ENCODE peak calls at places on chromosomes 5 and 9, in nine cellular contexts. One of them, this sample, is unnamed.

GRCh38 chr5:100644206-100644605 is 109.0 kb downstream of the FAM174A start:
- DNase-seq in HEK293T: no peak
- DNase-seq in stimulated activated CD4-positive, alpha-beta T cell treated with anti-CD3 and anti-CD28 coated beads, Interleukin-12 subunit alpha, Interleukin-12 subunit beta, amount 100 ng/mL, for 4 hours: no peak
- DNase-seq in activated naive CD4-positive, alpha-beta T cell treated with anti-CD3 and anti-CD28 coated beads, Interleukin-2, amount 50 U/mL, for 72 hours: no peak
- DNase-seq in amniotic stem cell: no peak
- DNase-seq in GM13977: no peak
- DNase-seq in T-helper 22 cell: no peak
- DNase-seq in AG04450: no peak
- DNase-seq in left ventricle myocardium inferior: no peak
- DNase-seq in this sample: no peak

GRCh38 chr9:130846487-130847305 is 11.6 kb downstream of the ABL1 start:
- DNase-seq in HEK293T: no peak
- DNase-seq in stimulated activated CD4-positive, alpha-beta T cell treated with anti-CD3 and anti-CD28 coated beads, Interleukin-12 subunit alpha, Interleukin-12 subunit beta, amount 100 ng/mL, for 4 hours: no peak
- DNase-seq in activated naive CD4-positive, alpha-beta T cell treated with anti-CD3 and anti-CD28 coated beads, Interleukin-2, amount 50 U/mL, for 72 hours: no peak
- DNase-seq in amniotic stem cell: peak; percentile 49
- DNase-seq in GM13977: no peak
- DNase-seq in T-helper 22 cell: no peak
- DNase-seq in AG04450: no peak
- DNase-seq in left ventricle myocardium inferior: peak; percentile 38
- DNase-seq in this sample: no peak

GRCh38 chr9:135796784-135797462 is 94.9 kb downstream of the KCNT1 start:
- DNase-seq in HEK293T: no peak
- DNase-seq in stimulated activated CD4-positive, alpha-beta T cell treated with anti-CD3 and anti-CD28 coated beads, Interleukin-12 subunit alpha, Interleukin-12 subunit beta, amount 100 ng/mL, for 4 hours: no peak
- DNase-seq in activated naive CD4-positive, alpha-beta T cell treated with anti-CD3 and anti-CD28 coated beads, Interleukin-2, amount 50 U/mL, for 72 hours: no peak
- DNase-seq in amniotic stem cell: no peak
- DNase-seq in GM13977: no peak
- DNase-seq in T-helper 22 cell: no peak
- DNase-seq in AG04450: no peak
- DNase-seq in left ventricle myocardium inferior: no peak
- DNase-seq in this sample: no peak

GRCh38 chr5:180618830-180619562 is 27.7 kb upstream of the SCGB3A1 start:
- DNase-seq in HEK293T: peak; percentile 93
- DNase-seq in stimulated activated CD4-positive, alpha-beta T cell treated with anti-CD3 and anti-CD28 coated beads, Interleukin-12 subunit alpha, Interleukin-12 subunit beta, amount 100 ng/mL, for 4 hours: peak; percentile 41
- DNase-seq in activated naive CD4-positive, alpha-beta T cell treated with anti-CD3 and anti-CD28 coated beads, Interleukin-2, amount 50 U/mL, for 72 hours: no peak
- DNase-seq in amniotic stem cell: no peak
- DNase-seq in GM13977: no peak
- DNase-seq in T-helper 22 cell: no peak
- DNase-seq in AG04450: no peak
- DNase-seq in left ventricle myocardium inferior: no peak
- DNase-seq in this sample: peak; percentile 73

GRCh38 chr5:117236941-117237340 is 662.3 kb upstream of the SEMA6A start:
- DNase-seq in HEK293T: no peak
- DNase-seq in stimulated activated CD4-positive, alpha-beta T cell treated with anti-CD3 and anti-CD28 coated beads, Interleukin-12 subunit alpha, Interleukin-12 subunit beta, amount 100 ng/mL, for 4 hours: no peak
- DNase-seq in activated naive CD4-positive, alpha-beta T cell treated with anti-CD3 and anti-CD28 coated beads, Interleukin-2, amount 50 U/mL, for 72 hours: no peak
- DNase-seq in amniotic stem cell: no peak
- DNase-seq in GM13977: no peak
- DNase-seq in T-helper 22 cell: no peak
- DNase-seq in AG04450: no peak
- DNase-seq in left ventricle myocardium inferior: no peak
- DNase-seq in this sample: no peak

GRCh38 chr5:1012316-1012841 is 3.8 kb downstream of the NKD2 start:
- DNase-seq in HEK293T: no peak
- DNase-seq in stimulated activated CD4-positive, alpha-beta T cell treated with anti-CD3 and anti-CD28 coated beads, Interleukin-12 subunit alpha, Interleukin-12 subunit beta, amount 100 ng/mL, for 4 hours: no peak
- DNase-seq in activated naive CD4-positive, alpha-beta T cell treated with anti-CD3 and anti-CD28 coated beads, Interleukin-2, amount 50 U/mL, for 72 hours: no peak
- DNase-seq in amniotic stem cell: no peak
- DNase-seq in GM13977: no peak
- DNase-seq in T-helper 22 cell: no peak
- DNase-seq in AG04450: no peak
- DNase-seq in left ventricle myocardium inferior: peak; percentile 12
- DNase-seq in this sample: no peak

GRCh38 chr9:130159814-130160670 is 12.2 kb upstream of the NCS1 start:
- DNase-seq in HEK293T: no peak
- DNase-seq in stimulated activated CD4-positive, alpha-beta T cell treated with anti-CD3 and anti-CD28 coated beads, Interleukin-12 subunit alpha, Interleukin-12 subunit beta, amount 100 ng/mL, for 4 hours: no peak
- DNase-seq in activated naive CD4-positive, alpha-beta T cell treated with anti-CD3 and anti-CD28 coated beads, Interleukin-2, amount 50 U/mL, for 72 hours: no peak
- DNase-seq in amniotic stem cell: no peak
- DNase-seq in GM13977: no peak
- DNase-seq in T-helper 22 cell: no peak
- DNase-seq in AG04450: no peak
- DNase-seq in left ventricle myocardium inferior: no peak
- DNase-seq in this sample: no peak

GRCh38 chr9:113998529-113999255 is 79.4 kb downstream of the AMBP start:
- DNase-seq in HEK293T: no peak
- DNase-seq in stimulated activated CD4-positive, alpha-beta T cell treated with anti-CD3 and anti-CD28 coated beads, Interleukin-12 subunit alpha, Interleukin-12 subunit beta, amount 100 ng/mL, for 4 hours: no peak
- DNase-seq in activated naive CD4-positive, alpha-beta T cell treated with anti-CD3 and anti-CD28 coated beads, Interleukin-2, amount 50 U/mL, for 72 hours: no peak
- DNase-seq in amniotic stem cell: no peak
- DNase-seq in GM13977: no peak
- DNase-seq in T-helper 22 cell: no peak
- DNase-seq in AG04450: no peak
- DNase-seq in left ventricle myocardium inferior: no peak
- DNase-seq in this sample: no peak

GRCh38 chr5:97528941-97529340 is 345.9 kb upstream of the RIOK2 start:
- DNase-seq in HEK293T: no peak
- DNase-seq in stimulated activated CD4-positive, alpha-beta T cell treated with anti-CD3 and anti-CD28 coated beads, Interleukin-12 subunit alpha, Interleukin-12 subunit beta, amount 100 ng/mL, for 4 hours: no peak
- DNase-seq in activated naive CD4-positive, alpha-beta T cell treated with anti-CD3 and anti-CD28 coated beads, Interleukin-2, amount 50 U/mL, for 72 hours: no peak
- DNase-seq in amniotic stem cell: no peak
- DNase-seq in GM13977: no peak
- DNase-seq in T-helper 22 cell: no peak
- DNase-seq in AG04450: peak; percentile 44
- DNase-seq in left ventricle myocardium inferior: no peak
- DNase-seq in this sample: peak; percentile 70

GRCh38 chr5:151612689-151613427 is 21.7 kb upstream of the FAT2 start:
- DNase-seq in HEK293T: no peak
- DNase-seq in stimulated activated CD4-positive, alpha-beta T cell treated with anti-CD3 and anti-CD28 coated beads, Interleukin-12 subunit alpha, Interleukin-12 subunit beta, amount 100 ng/mL, for 4 hours: peak; percentile 32
- DNase-seq in activated naive CD4-positive, alpha-beta T cell treated with anti-CD3 and anti-CD28 coated beads, Interleukin-2, amount 50 U/mL, for 72 hours: peak; percentile 65
- DNase-seq in amniotic stem cell: no peak
- DNase-seq in GM13977: peak; percentile 61
- DNase-seq in T-helper 22 cell: peak; percentile 15
- DNase-seq in AG04450: no peak
- DNase-seq in left ventricle myocardium inferior: no peak
- DNase-seq in this sample: no peak